ENCODE peak calls at places on chromosomes 1 and 21, in nine cellular contexts. Y, M, J, L, V, K, D, W and T are unnamed samples.
A peak's percentile ranks its signal among the peaks of the same experiment; 100 is the strongest.

GRCh38 chr1:221708076-221708571 is 33.8 kb downstream of the DUSP10 start:
- DNase-seq in Y (peak; percentile 77), M (peak; percentile 61), J (no peak), L (no peak), V (no peak), K (peak; percentile 50), D (peak; percentile 60), W (no peak), T (peak; percentile 66)

GRCh38 chr1:185813401-185813979 is 79.3 kb downstream of the HMCN1 start:
- DNase-seq in Y (peak; percentile 65), M (no peak), J (no peak), L (peak; percentile 7), V (no peak), K (peak; percentile 59), D (no peak), W (no peak), T (peak; percentile 58)

GRCh38 chr1:200971955-200972711 is 51.4 kb downstream of the KIF21B start:
- DNase-seq in Y (peak; percentile 66), M (peak; percentile 68), J (peak; percentile 86), L (peak; percentile 71), V (peak; percentile 6), K (peak; percentile 70), D (peak; percentile 59), W (peak; percentile 71), T (peak; percentile 54)

GRCh38 chr1:78491311-78492071 is 717 bp downstream of the PTGFR start:
- DNase-seq in Y (no peak), M (no peak), J (no peak), L (no peak), V (no peak), K (peak; percentile 93), D (no peak), W (no peak), T (peak; percentile 73)

GRCh38 chr1:183633676-183634343 is 1.8 kb downstream of the ARPC5 start:
- DNase-seq in Y (peak; percentile 94), M (peak; percentile 52), J (no peak), L (no peak), V (peak; percentile 84), K (peak; percentile 90), D (peak; percentile 8), W (no peak), T (peak; percentile 76)

GRCh38 chr1:182446033-182446669 is 3.8 kb upstream of the RGSL1 start:
- DNase-seq in Y (peak; percentile 82), M (peak; percentile 43), J (no peak), L (peak; percentile 50), V (no peak), K (peak; percentile 44), D (no peak), W (peak; percentile 25), T (peak; percentile 40)

GRCh38 chr1:149917590-149918144 is at the start of gene SV2A:
- DNase-seq in Y (no peak), M (peak; percentile 43), J (no peak), L (peak; percentile 57), V (no peak), K (peak; percentile 72), D (no peak), W (no peak), T (peak; percentile 59)

GRCh38 chr1:90729484-90730246 is 12.6 kb upstream of the BARHL2 start:
- DNase-seq in Y (no peak), M (no peak), J (no peak), L (no peak), V (no peak), K (no peak), D (no peak), W (no peak), T (no peak)

GRCh38 chr1:234433563-234434285 is 45.3 kb downstream of the TARBP1 start:
- DNase-seq in Y (no peak), M (no peak), J (no peak), L (no peak), V (peak; percentile 18), K (peak; percentile 46), D (no peak), W (no peak), T (peak; percentile 87)

GRCh38 chr1:206967096-206967851 is 3.0 kb downstream of the FCAMR start:
- DNase-seq in Y (no peak), M (no peak), J (no peak), L (no peak), V (no peak), K (peak; percentile 30), D (no peak), W (no peak), T (peak; percentile 22)

GRCh38 chr1:87941292-87941946 is 612.7 kb downstream of the LMO4 start:
- DNase-seq in Y (no peak), M (no peak), J (no peak), L (no peak), V (no peak), K (no peak), D (no peak), W (no peak), T (no peak)

GRCh38 chr1:31764307-31765040 is at the start of gene ADGRB2:
- DNase-seq in Y (peak; percentile 72), M (peak; percentile 23), J (no peak), L (no peak), V (no peak), K (no peak), D (peak; percentile 24), W (peak; percentile 53), T (peak; percentile 51)

GRCh38 chr1:203364013-203364730 is 13.2 kb upstream of the FMOD start:
- DNase-seq in Y (no peak), M (no peak), J (no peak), L (no peak), V (no peak), K (no peak), D (no peak), W (no peak), T (no peak)

GRCh38 chr21:14383596-14384210 is 757 bp upstream of the HSPA13 start:
- DNase-seq in Y (no peak), M (no peak), J (no peak), L (no peak), V (no peak), K (no peak), D (no peak), W (no peak), T (no peak)

GRCh38 chr1:81799939-81800740 is 594 bp upstream of the ADGRL2 start:
- DNase-seq in Y (no peak), M (no peak), J (no peak), L (peak; percentile 19), V (peak; percentile 24), K (peak; percentile 59), D (no peak), W (no peak), T (peak; percentile 80)

GRCh38 chr1:212479188-212479587 is 46.5 kb downstream of the NENF start:
- DNase-seq in Y (no peak), M (no peak), J (no peak), L (no peak), V (no peak), K (no peak), D (no peak), W (no peak), T (no peak)

GRCh38 chr21:36783612-36784383 is 84.9 kb downstream of the SIM2 start:
- DNase-seq in Y (no peak), M (no peak), J (no peak), L (no peak), V (peak; percentile 65), K (peak; percentile 88), D (no peak), W (no peak), T (peak; percentile 90)